ENCODE peak calls at places on chromosomes 16 and 17, in ten cellular contexts. J is NCI-H446, C is head of caudate nucleus, O is T-cell, P is IMR-90, V is mucosa of gallbladder, L is hypothalamus, E is C1 segment of cervical spinal cord, B is KG1, A is nucleus accumbens. U is an unnamed sample.

GRCh38 chr17:68782829-68783228 is 172.4 kb downstream of the ABCA8 start:
- DNase-seq in E (no peak), L (no peak), P (no peak), O (no peak), J (no peak), C (no peak), B (no peak), V (no peak), A (no peak), U (no peak)

GRCh38 chr17:48555183-48555615 is 10.3 kb upstream of the HOXB2 start:
- DNase-seq in A (no peak), P (peak; percentile 99), O (no peak), V (no peak), J (no peak), C (no peak), E (no peak), B (no peak), L (no peak), U (no peak)

GRCh38 chr16:89453662-89454321 is 36.6 kb downstream of the ANKRD11 start:
- DNase-seq in A (no peak), P (no peak), J (no peak), B (no peak), O (no peak), V (peak; percentile 27), E (no peak), C (no peak), L (no peak), U (no peak)

GRCh38 chr17:79562806-79563141 is 48.1 kb downstream of the RBFOX3 start:
- DNase-seq in J (no peak), O (no peak), P (no peak), B (no peak), L (no peak), E (no peak), A (no peak), V (no peak), C (no peak), U (no peak)

GRCh38 chr16:47004652-47005051 is 31.2 kb upstream of the DNAJA2 start:
- DNase-seq in A (no peak), O (no peak), C (no peak), V (no peak), E (no peak), J (no peak), P (no peak), B (no peak), L (no peak), U (no peak)

GRCh38 chr17:39306509-39307212 is 80.9 kb upstream of the STAC2 start:
- DNase-seq in V (no peak), B (no peak), J (no peak), L (no peak), E (no peak), C (no peak), O (no peak), P (peak; percentile 33), A (no peak), U (no peak)

GRCh38 chr16:87297407-87297806 is 19.8 kb downstream of the C16orf95 start:
- DNase-seq in C (no peak), J (no peak), E (no peak), P (no peak), L (no peak), A (no peak), B (no peak), V (no peak), O (no peak), U (no peak)

GRCh38 chr16:31010539-31010938 is at the start of gene STX1B:
- DNase-seq in J (no peak), V (no peak), C (peak; percentile 59), P (no peak), O (peak; percentile 71), E (peak; percentile 6), L (no peak), B (no peak), A (peak; percentile 41), U (peak; percentile 4)

GRCh38 chr17:78839173-78839761 is 1.3 kb downstream of the USP36 start:
- DNase-seq in A (no peak), V (no peak), E (no peak), C (no peak), B (no peak), P (peak; percentile 86), J (no peak), O (peak; percentile 19), L (no peak), U (no peak)

GRCh38 chr17:50339381-50339780 is 6.5 kb upstream of the XYLT2 start:
- DNase-seq in V (no peak), J (no peak), P (no peak), E (no peak), L (no peak), O (no peak), A (no peak), B (no peak), C (no peak), U (no peak)

GRCh38 chr16:62408760-62409159 is 372.5 kb upstream of the CDH8 start:
- DNase-seq in P (no peak), V (no peak), E (no peak), A (no peak), O (no peak), J (no peak), B (no peak), C (no peak), L (no peak), U (no peak)

GRCh38 chr17:29066603-29067002 is 23.7 kb downstream of the PIPOX start:
- DNase-seq in L (no peak), V (no peak), J (no peak), E (no peak), B (no peak), C (no peak), P (no peak), O (no peak), A (no peak), U (no peak)

GRCh38 chr17:69949931-69950330 is 125.1 kb upstream of the KCNJ16 start:
- DNase-seq in O (no peak), E (no peak), P (peak; percentile 7), A (no peak), V (no peak), C (no peak), J (no peak), B (no peak), L (no peak), U (no peak)

GRCh38 chr17:69884361-69884760 is 190.7 kb upstream of the KCNJ16 start:
- DNase-seq in L (no peak), B (no peak), J (no peak), A (no peak), P (no peak), O (no peak), C (no peak), E (no peak), V (no peak), U (no peak)

GRCh38 chr16:15576960-15577958 is 65.7 kb downstream of the MARF1 start:
- DNase-seq in E (no peak), B (no peak), L (no peak), P (no peak), O (no peak), C (no peak), A (no peak), J (no peak), V (no peak), U (no peak)

GRCh38 chr17:19943599-19943998 is 34.0 kb downstream of the AKAP10 start:
- DNase-seq in O (no peak), J (no peak), B (no peak), E (no peak), L (no peak), V (no peak), C (no peak), A (no peak), P (no peak), U (no peak)

GRCh38 chr17:64343071-64343774 is 47.4 kb downstream of the PECAM1 start:
- DNase-seq in P (no peak), V (no peak), B (no peak), C (no peak), L (no peak), O (no peak), A (no peak), J (no peak), E (no peak), U (no peak)

GRCh38 chr17:42112552-42113176 is at the start of gene DHX58:
- DNase-seq in C (peak; percentile 74), V (peak; percentile 79), P (peak; percentile 80), A (peak; percentile 38), J (no peak), L (no peak), B (peak; percentile 93), E (peak; percentile 73), O (peak; percentile 81), U (peak; percentile 71)

GRCh38 chr16:5449901-5450300 is 352.3 kb upstream of the EEF2KMT start:
- DNase-seq in L (no peak), P (no peak), O (no peak), B (no peak), A (no peak), E (no peak), V (no peak), C (no peak), J (no peak), U (no peak)

GRCh38 chr16:46690281-46691178 is 1.1 kb downstream of the ORC6 start:
- DNase-seq in O (no peak), B (no peak), A (no peak), P (peak; percentile 40), L (no peak), E (no peak), J (no peak), C (no peak), V (no peak), U (peak; percentile 31)

GRCh38 chr16:84191466-84191865 is 509 bp downstream of the ADAD2 start:
- DNase-seq in V (no peak), J (no peak), B (no peak), C (no peak), A (no peak), P (no peak), O (no peak), L (no peak), E (no peak), U (no peak)

GRCh38 chr16:67897231-67897630 is 4.2 kb downstream of the PSKH1 start:
- DNase-seq in A (no peak), J (no peak), E (peak; percentile 37), L (no peak), B (no peak), O (no peak), P (peak; percentile 47), V (no peak), C (no peak), U (peak; percentile 54)

GRCh38 chr17:58387834-58388233 is 29.5 kb downstream of the RNF43 start:
- DNase-seq in P (no peak), A (no peak), J (no peak), E (no peak), L (no peak), O (no peak), B (no peak), V (no peak), C (no peak), U (no peak)

GRCh38 chr17:20095366-20096080 is 86.4 kb downstream of the SPECC1 start:
- DNase-seq in C (peak; percentile 87), J (no peak), E (peak; percentile 70), B (no peak), V (peak; percentile 63), O (no peak), L (peak; percentile 20), A (peak; percentile 35), P (peak; percentile 13), U (peak; percentile 79)

GRCh38 chr16:77273-77806 is 685 bp upstream of the MPG start:
- DNase-seq in P (peak; percentile 61), V (peak; percentile 40), A (no peak), O (peak; percentile 14), J (no peak), E (no peak), C (peak; percentile 28), L (no peak), B (no peak), U (no peak)

GRCh38 chr16:84672276-84673202 is 24.2 kb downstream of the KLHL36 start:
- DNase-seq in V (peak; percentile 76), L (no peak), P (peak; percentile 68), J (no peak), E (peak; percentile 12), A (no peak), C (peak; percentile 76), O (peak; percentile 79), B (peak; percentile 48), U (peak; percentile 66)

GRCh38 chr16:67201411-67202345 is 2.7 kb downstream of the ELMO3 start:
- DNase-seq in J (no peak), A (no peak), C (no peak), B (no peak), L (no peak), O (no peak), P (no peak), V (no peak), E (no peak), U (no peak)

GRCh38 chr17:48025040-48025903 is 12.3 kb downstream of the COPZ2 start:
- DNase-seq in P (peak; percentile 96), C (peak; percentile 98), B (peak; percentile 92), L (peak; percentile 72), A (peak; percentile 96), V (peak; percentile 98), O (peak; percentile 97), J (peak; percentile 86), E (peak; percentile 97), U (peak; percentile 96)

U was measured in midbrain.